ENCODE peak calls at places on chromosomes 2 and 18, in ten cellular contexts. N is endothelial cell of umbilical vein, G is PC-3, C is GM23248, J is DND-41, T is fibroblast of lung, X is OCI-LY7, H is SK-N-SH, I is astrocyte, R is neural progenitor cell. L is an unnamed sample.

GRCh38 chr2:31168291-31168690 is 30.1 kb upstream of the GALNT14 start:
- DNase-seq in H (no peak), R (no peak), T (no peak), N (no peak), I (no peak), X (no peak), C (peak), J (peak), G (no peak), L (no peak)

GRCh38 chr18:75178376-75178775 is 30.6 kb downstream of the PTGR3 start:
- DNase-seq in G (no peak), J (no peak), H (no peak), R (no peak), X (no peak), N (no peak), T (no peak), C (no peak), I (no peak), L (no peak)

GRCh38 chr2:66438498-66439290 is 3.8 kb downstream of the MEIS1 start:
- DNase-seq in C (peak), H (no peak), J (no peak), T (peak), I (no peak), G (no peak), N (peak), R (no peak), X (no peak), L (no peak)

GRCh38 chr2:15974203-15974452 is 33.8 kb downstream of the MYCN start:
- DNase-seq in R (no peak), J (no peak), H (no peak), X (no peak), T (no peak), G (no peak), C (no peak), N (no peak), I (no peak), L (no peak)

GRCh38 chr2:33268246-33268831 is 208.1 kb upstream of the RASGRP3 start:
- DNase-seq in H (no peak), G (no peak), J (no peak), C (peak), T (no peak), N (peak), R (no peak), I (no peak), X (no peak), L (no peak)

GRCh38 chr2:9629222-9630000 is 1.4 kb downstream of the YWHAQ start:
- DNase-seq in H (no peak), C (peak), T (peak), J (peak), X (no peak), I (peak), N (peak), R (peak), G (peak), L (no peak)

GRCh38 chr2:217510790-217511291 is 492.0 kb downstream of the TNS1 start:
- DNase-seq in G (peak), C (peak), H (peak), N (peak), I (peak), R (peak), T (peak), J (peak), X (peak), L (peak)

GRCh38 chr2:240602266-240603050 is 15.9 kb downstream of the CAPN10 start:
- DNase-seq in C (no peak), X (no peak), I (no peak), R (no peak), H (no peak), N (no peak), J (no peak), G (no peak), T (no peak), L (no peak)

GRCh38 chr18:48897531-48897930 is 53.2 kb downstream of the SMAD7 start:
- DNase-seq in N (peak), T (peak), R (no peak), I (no peak), H (no peak), X (no peak), G (no peak), J (no peak), C (peak), L (no peak)

GRCh38 chr18:44677933-44678332 is 2.8 kb upstream of the SETBP1 start:
- DNase-seq in C (no peak), J (no peak), T (no peak), N (no peak), G (no peak), R (no peak), X (no peak), H (no peak), I (no peak), L (no peak)

GRCh38 chr2:64067326-64067725 is 48.1 kb upstream of the VPS54 start:
- DNase-seq in G (no peak), H (no peak), R (no peak), X (no peak), J (no peak), N (no peak), C (no peak), I (no peak), T (no peak), L (no peak)

GRCh38 chr2:1708476-1709334 is 35.6 kb downstream of the PXDN start:
- DNase-seq in I (no peak), T (peak), R (no peak), J (no peak), X (no peak), N (no peak), G (peak), C (no peak), H (peak), L (no peak)

GRCh38 chr2:28751956-28752607 is 452 bp downstream of the PPP1CB start:
- DNase-seq in C (peak), H (peak), X (peak), R (peak), N (no peak), G (no peak), I (no peak), J (peak), T (no peak), L (no peak)

GRCh38 chr2:233413529-233414272 is 59.4 kb downstream of the DGKD start:
- DNase-seq in I (peak), R (no peak), X (no peak), T (peak), J (no peak), C (peak), H (peak), N (peak), G (peak), L (no peak)

GRCh38 chr2:33022989-33023731 is 76.4 kb downstream of the LTBP1 start:
- DNase-seq in J (no peak), I (peak), X (no peak), R (no peak), T (peak), C (peak), H (no peak), G (peak), N (peak), L (no peak)

GRCh38 chr2:64063454-64063853 is 44.2 kb upstream of the VPS54 start:
- DNase-seq in H (no peak), G (no peak), I (no peak), N (peak), J (no peak), R (no peak), T (no peak), C (no peak), X (no peak), L (no peak)

GRCh38 chr2:158773121-158773520 is 22.0 kb upstream of the DAPL1 start:
- DNase-seq in T (peak), G (peak), X (no peak), C (peak), H (no peak), I (peak), R (no peak), J (no peak), N (no peak), L (no peak)

GRCh38 chr18:56333146-56333545 is 305.2 kb downstream of the TXNL1 start:
- DNase-seq in H (no peak), I (no peak), X (no peak), C (no peak), R (no peak), T (no peak), J (no peak), N (no peak), G (no peak), L (no peak)

GRCh38 chr2:113724010-113724409 is 32.4 kb downstream of the SLC35F5 start:
- DNase-seq in T (no peak), J (no peak), N (no peak), X (no peak), C (no peak), R (no peak), I (no peak), H (no peak), G (no peak), L (no peak)

GRCh38 chr2:66421618-66422017 is 13.3 kb upstream of the MEIS1 start:
- DNase-seq in T (no peak), C (no peak), H (no peak), J (no peak), R (no peak), I (no peak), G (no peak), N (no peak), X (no peak), L (no peak)

GRCh38 chr2:31413025-31413424 is 1.5 kb downstream of the XDH start:
- DNase-seq in X (no peak), R (no peak), C (peak), I (no peak), T (no peak), H (no peak), J (no peak), N (no peak), G (peak), L (no peak)

GRCh38 chr2:84946204-84947009 is 24.6 kb upstream of the KCMF1 start:
- DNase-seq in I (peak), J (no peak), H (no peak), C (peak), R (no peak), X (peak), N (peak), T (peak), G (peak), L (peak)

GRCh38 chr2:9556121-9556869 is 665 bp upstream of the ADAM17 start:
- DNase-seq in R (no peak), H (no peak), T (peak), N (peak), G (peak), I (no peak), C (peak), X (peak), J (peak), L (peak)

GRCh38 chr18:3704556-3705162 is 254.7 kb downstream of the TGIF1 start:
- DNase-seq in R (no peak), G (no peak), C (no peak), H (no peak), T (peak), N (no peak), X (no peak), J (no peak), I (peak), L (no peak)

GRCh38 chr2:231111987-231112386 is 12.9 kb downstream of the HTR2B start:
- DNase-seq in C (peak), I (peak), R (no peak), J (no peak), G (peak), T (peak), N (no peak), H (no peak), X (no peak), L (no peak)

GRCh38 chr2:173874003-173874898 is 90.9 kb downstream of the SP3 start:
- DNase-seq in N (no peak), X (peak), C (no peak), I (no peak), H (no peak), T (no peak), J (no peak), R (no peak), G (no peak), L (peak)

GRCh38 chr2:174002679-174003078 is 37.5 kb upstream of the SP3 start:
- DNase-seq in H (no peak), C (no peak), G (no peak), R (no peak), T (no peak), N (no peak), X (no peak), J (no peak), I (no peak), L (no peak)

GRCh38 chr2:68716948-68717661 is 17.5 kb upstream of the ARHGAP25 start:
- DNase-seq in I (no peak), C (no peak), N (no peak), X (no peak), G (no peak), J (no peak), R (no peak), T (no peak), H (no peak), L (no peak)

DNA sequence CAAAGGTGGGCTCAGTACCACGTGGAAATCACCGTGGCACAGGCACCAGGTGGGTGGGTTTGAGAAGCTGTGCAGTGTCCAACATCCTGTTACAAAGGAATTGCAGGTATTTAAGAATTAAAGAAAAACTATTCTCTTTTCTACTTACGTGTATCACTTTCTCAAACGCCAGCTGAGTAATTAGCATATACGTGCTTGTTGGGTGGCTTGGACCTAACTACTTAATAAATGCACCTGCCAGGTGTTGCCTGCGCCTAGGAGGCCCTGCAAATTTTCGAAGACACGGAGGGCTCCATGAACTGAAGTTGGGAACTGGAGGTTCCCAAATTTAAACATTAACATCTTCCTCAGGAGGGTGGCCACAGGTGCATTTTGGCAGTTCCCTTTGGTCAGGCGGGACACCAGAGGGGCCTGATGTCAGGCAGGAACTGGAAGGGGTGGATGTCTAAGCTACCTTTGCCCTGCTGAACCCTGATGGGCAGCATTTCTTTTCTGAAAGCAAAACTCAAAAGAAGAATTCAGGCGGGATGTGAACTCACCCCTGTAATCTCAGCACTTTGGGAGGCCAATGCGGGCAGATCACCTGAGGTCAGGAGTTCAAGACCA is 84.8 kb downstream of the HS6ST1 start:
- DNase-seq in G (no peak), C (no peak), H (no peak), N (no peak), T (no peak), X (no peak), J (no peak), I (no peak), R (no peak), L (no peak)
- H2AFZ ChIP-seq in G (peak), C (peak), H (peak), N (no peak), T (peak), X (peak), J (peak), I (peak), R (no peak), L (no peak)

GRCh38 chr18:45688113-45688512 is 35.9 kb upstream of the SLC14A1 start:
- DNase-seq in T (no peak), X (no peak), H (no peak), G (no peak), I (no peak), N (no peak), R (no peak), C (peak), J (peak), L (peak)

GRCh38 chr18:45688834-45689233 is 35.1 kb upstream of the SLC14A1 start:
- DNase-seq in T (no peak), X (no peak), I (no peak), R (no peak), N (no peak), H (no peak), G (no peak), J (peak), C (no peak), L (peak)

GRCh38 chr18:45690975-45691815 is 32.8 kb upstream of the SLC14A1 start:
- DNase-seq in H (peak), C (peak), I (peak), X (peak), N (peak), R (peak), T (peak), G (peak), J (peak), L (peak)

GRCh38 chr18:45687617-45688016 is 36.4 kb upstream of the SLC14A1 start:
- DNase-seq in X (no peak), J (peak), T (no peak), C (peak), G (no peak), N (no peak), H (no peak), I (no peak), R (no peak), L (peak)

GRCh38 chr18:45689386-45689785 is 34.6 kb upstream of the SLC14A1 start:
- DNase-seq in I (no peak), R (no peak), T (no peak), J (peak), X (no peak), G (no peak), N (no peak), C (no peak), H (no peak), L (no peak)
- H2AFZ ChIP-seq in I (no peak), R (no peak), T (no peak), J (no peak), X (no peak), G (no peak), N (no peak), C (no peak), H (no peak), L (no peak)

GRCh38 chr2:62795341-62795740 is 89.8 kb downstream of the EHBP1 start:
- DNase-seq in R (no peak), X (no peak), T (no peak), C (no peak), J (no peak), I (no peak), H (no peak), G (no peak), N (peak), L (no peak)

GRCh38 chr2:62793213-62793612 is 87.7 kb downstream of the EHBP1 start:
- DNase-seq in T (no peak), H (no peak), G (no peak), C (no peak), X (no peak), R (no peak), I (no peak), N (no peak), J (no peak), L (no peak)

GRCh38 chr2:62800618-62801017 is 95.1 kb downstream of the EHBP1 start:
- DNase-seq in X (no peak), I (no peak), H (no peak), N (no peak), J (no peak), C (no peak), G (no peak), T (no peak), R (no peak), L (no peak)

GRCh38 chr2:62794791-62795190 is 89.3 kb downstream of the EHBP1 start:
- DNase-seq in R (no peak), T (peak), I (peak), N (peak), X (no peak), J (no peak), H (no peak), G (peak), C (peak), L (no peak)

DNA sequence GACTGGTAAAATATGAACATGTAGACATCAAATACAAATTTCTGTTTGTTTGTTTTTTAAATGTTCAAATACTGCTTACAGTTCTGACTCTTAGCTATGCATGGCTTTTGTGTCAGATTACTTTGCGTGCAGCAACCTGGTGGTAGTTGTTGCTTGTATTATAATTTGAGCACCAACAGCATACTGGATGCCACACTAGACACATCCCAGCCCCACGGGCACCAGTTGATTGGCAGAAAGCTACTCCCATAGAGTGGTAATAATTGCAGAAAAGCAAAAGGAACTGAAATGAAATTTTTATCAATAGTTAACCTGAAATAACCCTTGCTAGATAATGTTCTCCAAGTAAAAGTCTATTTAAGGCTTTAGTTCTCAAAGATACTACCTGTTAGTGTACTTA is 91.6 kb downstream of the EHBP1 start:
- DNase-seq in R (no peak), T (no peak), G (no peak), C (no peak), H (no peak), X (no peak), N (no peak), J (no peak), I (no peak), L (no peak)
- H2AFZ ChIP-seq in R (no peak), T (no peak), G (no peak), C (no peak), H (no peak), X (no peak), N (no peak), J (no peak), I (no peak), L (no peak)

DNA sequence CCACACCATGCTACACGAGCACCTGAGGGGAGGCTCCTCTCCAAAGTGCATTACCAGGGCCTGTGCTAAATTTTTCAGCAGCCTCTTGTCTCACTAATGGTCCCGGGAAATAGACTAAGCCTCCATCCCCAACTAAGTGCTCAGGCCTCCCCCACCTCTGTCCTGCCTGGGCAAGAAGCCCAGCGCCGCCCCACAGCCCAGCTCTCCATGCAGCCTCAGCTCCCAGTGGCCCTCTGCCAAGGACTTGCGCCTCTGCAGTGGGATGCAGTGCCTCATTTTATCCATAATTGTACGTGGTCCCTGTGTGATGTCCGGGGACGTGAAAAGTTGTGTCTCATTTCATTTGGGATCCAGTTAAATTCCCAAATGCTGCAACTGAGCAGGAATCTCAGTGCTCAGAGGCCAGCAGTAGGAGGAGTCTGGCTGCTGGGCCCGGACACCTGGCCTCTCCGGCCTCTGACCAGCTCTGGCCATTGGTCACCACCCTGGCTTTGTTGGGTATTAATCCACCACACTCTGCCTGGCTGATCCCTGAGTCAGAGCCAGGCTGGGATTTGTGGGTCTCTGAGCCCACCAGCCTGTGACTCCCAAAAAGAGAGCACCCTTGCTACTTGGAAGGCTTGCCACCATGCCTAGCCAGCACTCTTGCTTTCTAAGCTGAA is 11.4 kb upstream of the STEAP3 start:
- DNase-seq in G (no peak), R (no peak), I (peak), J (no peak), H (no peak), T (peak), X (no peak), C (no peak), N (no peak), L (no peak)
- H2AFZ ChIP-seq in G (no peak), R (no peak), I (no peak), J (no peak), H (no peak), T (no peak), X (no peak), C (no peak), N (no peak), L (no peak)

GRCh38 chr18:8610442-8610801 is 1.2 kb downstream of the RAB12 start:
- DNase-seq in C (peak), J (no peak), I (no peak), N (peak), H (peak), G (peak), X (peak), R (peak), T (peak), L (peak)
- H2AFZ ChIP-seq in C (peak), J (peak), I (no peak), N (no peak), H (no peak), G (peak), X (no peak), R (no peak), T (no peak), L (no peak)

DNA sequence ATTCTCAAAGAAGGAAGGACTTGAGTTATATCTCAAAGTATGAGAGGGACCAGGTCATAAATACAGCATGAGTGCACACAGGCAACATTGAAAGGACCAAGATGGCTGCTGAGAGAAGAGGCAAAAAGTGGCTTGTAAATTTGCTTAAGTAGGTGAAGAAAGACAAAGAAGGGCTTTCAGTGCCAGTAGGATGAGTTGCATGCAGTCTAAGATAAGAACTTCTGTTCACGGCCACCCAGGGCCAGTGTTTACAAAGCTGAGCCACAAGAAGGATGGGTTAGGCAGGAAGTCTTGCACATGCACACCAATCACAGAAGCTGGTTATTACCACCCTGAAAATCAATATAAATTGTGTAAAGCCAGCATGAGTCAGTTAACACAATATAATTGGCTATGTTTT is 3.1 kb upstream of the ABCB11 start:
- DNase-seq in N (no peak), J (no peak), C (no peak), H (no peak), T (peak), G (peak), I (peak), R (no peak), X (no peak), L (no peak)
- H2AFZ ChIP-seq in N (no peak), J (no peak), C (no peak), H (no peak), T (no peak), G (peak), I (no peak), R (no peak), X (no peak), L (no peak)

L was measured in Karpas-422.